ENCODE peak calls at places on chromosomes 12 and 14, in five cellular contexts. W is tibial artery, D is suprapubic skin, O is pancreas, P is cardiac muscle cell. G is an unnamed sample. For H3K4me1, the result is how much of the 10 kb centered on the place peaks cover.

GRCh38 chr12:6215932-6216494 is 15.8 kb downstream of the CD9 start:
- DNase-seq in W (peak), D (peak), O (peak), P (peak), G (no peak)

GRCh38 chr14:23067847-23068791 is 10.8 kb upstream of the CDH24 start:
- DNase-seq in W (no peak), D (no peak), O (no peak), P (no peak), G (peak)

GRCh38 chr12:78229491-78230209 is 399.0 kb downstream of the NAV3 start:
- DNase-seq in W (no peak), D (no peak), O (no peak), P (peak), G (no peak)

GRCh38 chr14:85439696-85440328 is 90.1 kb upstream of the FLRT2 start:
- DNase-seq in W (no peak), D (no peak), O (no peak), P (peak), G (no peak)

GRCh38 chr14:72706485-72706884 is 187.4 kb downstream of the DPF3 start:
- DNase-seq in W (no peak), D (no peak), O (no peak), P (no peak), G (no peak)

GRCh38 chr12:121123488-121123887 is 9.2 kb upstream of the P2RX7 start:
- DNase-seq in W (no peak), D (no peak), O (no peak), P (no peak), G (no peak)

GRCh38 chr12:46770501-46771183 is 55.2 kb downstream of the SLC38A4 start:
- DNase-seq in W (no peak), D (no peak), O (no peak), P (peak), G (no peak)

GRCh38 chr12:132030367-132031038 is 80.8 kb downstream of the EP400 start:
- DNase-seq in W (peak), D (no peak), O (no peak), P (peak), G (no peak)

GRCh38 chr14:68564236-68564825 is 228.5 kb downstream of the ZFP36L1 start:
- DNase-seq in W (no peak), D (peak), O (peak), P (no peak), G (no peak)

GRCh38 chr14:104392001-104392395 is 187.6 kb upstream of the C14orf180 start:
- DNase-seq in W (no peak), D (peak), O (no peak), P (no peak), G (no peak)

GRCh38 chr12:47534695-47535094 is 171.1 kb downstream of the RPAP3 start:
- DNase-seq in W (no peak), D (no peak), O (no peak), P (peak), G (no peak)

DNA sequence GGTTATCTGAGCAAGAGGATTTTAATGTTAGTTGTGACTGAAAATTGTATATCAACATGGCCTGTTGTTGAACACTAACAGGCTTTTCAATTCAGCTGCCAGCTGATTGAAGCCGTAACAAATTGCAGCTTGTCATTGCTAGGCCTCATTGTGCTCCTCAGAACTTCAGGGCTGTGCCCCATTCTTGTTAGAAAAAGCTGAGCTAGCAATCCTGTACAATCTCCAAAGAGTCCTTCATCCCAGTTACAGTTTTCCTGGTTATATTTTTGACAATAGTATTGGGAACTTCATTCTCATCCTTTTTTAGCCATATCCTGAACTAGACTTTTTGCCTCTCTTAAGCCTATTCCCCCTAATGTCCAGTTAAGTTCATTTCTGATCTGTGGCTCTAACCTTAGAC is 564.1 kb upstream of the ATXN7L3B start:
- DNase-seq in W (no peak), D (no peak), O (no peak), P (no peak), G (no peak)
- H3K27ac ChIP-seq in W (no peak), D (no peak), O (no peak), P (peak), G (no peak)

GRCh38 chr12:54412786-54413185 is 6.3 kb downstream of the ITGA5 start:
- DNase-seq in W (peak), D (no peak), O (no peak), P (no peak), G (no peak)

GRCh38 chr12:54411398-54412241 is 7.4 kb downstream of the ITGA5 start:
- DNase-seq in W (peak), D (peak), O (no peak), P (peak), G (no peak)

GRCh38 chr12:54413284-54414190 is 5.5 kb downstream of the ITGA5 start:
- DNase-seq in W (peak), D (peak), O (peak), P (peak), G (no peak)

GRCh38 chr12:54414191-54414525 is 4.9 kb downstream of the ITGA5 start:
- DNase-seq in W (no peak), D (no peak), O (no peak), P (no peak), G (no peak)

GRCh38 chr12:54412348-54412747 is 6.7 kb downstream of the ITGA5 start:
- DNase-seq in W (no peak), D (peak), O (no peak), P (no peak), G (no peak)
- H3K4me1 ChIP-seq in W (half or more), D (half or more), O (under half), P (under half), G (half or more)

DNA sequence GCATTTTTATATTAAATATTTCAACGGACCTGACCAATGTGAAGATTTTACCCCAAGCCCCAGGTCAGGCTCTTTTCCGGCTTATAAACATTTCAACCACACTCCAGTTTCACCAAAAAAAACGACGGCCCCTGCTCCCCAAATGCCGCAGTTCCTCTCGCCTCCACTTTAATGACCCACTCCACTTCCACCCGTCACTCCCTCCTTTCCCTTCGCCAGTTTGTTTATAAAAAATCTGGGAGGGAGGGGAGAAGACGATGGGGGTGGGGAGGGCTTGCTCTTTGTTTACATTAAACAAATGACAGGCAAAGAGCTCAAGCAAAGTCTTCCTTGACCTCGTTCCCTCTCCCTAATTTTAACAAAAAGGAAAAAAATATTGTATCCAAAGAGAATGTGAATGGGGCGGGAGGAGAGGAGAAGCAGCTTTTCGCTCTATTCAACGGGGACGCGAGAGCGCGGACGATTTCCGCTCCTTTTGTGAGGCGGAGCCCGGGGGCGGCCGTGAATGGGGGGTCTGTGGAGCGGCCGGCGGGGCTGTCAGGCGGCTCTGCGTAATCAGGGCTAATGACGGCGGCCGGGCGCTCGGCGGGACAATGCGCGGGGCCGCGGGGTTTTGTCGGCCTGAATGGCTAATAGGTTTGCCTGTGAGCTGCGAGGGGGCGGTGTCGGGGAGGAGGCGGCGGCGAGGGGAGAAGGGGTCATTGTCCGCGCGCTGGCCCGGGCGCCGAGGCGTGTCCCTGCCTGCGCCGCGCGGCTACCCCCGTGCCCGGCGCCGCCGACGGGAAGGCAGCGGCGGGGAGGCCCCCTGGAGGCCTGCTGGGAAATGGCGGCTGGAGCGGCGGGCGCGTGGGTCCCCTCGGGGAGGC is 5.7 kb downstream of the SIX6 start:
- DNase-seq in W (peak), D (no peak), O (peak), P (peak), G (no peak)
- TF ChIP-seq CTCF in W (peak), D (peak), O (no peak), P (peak), G (no peak)

GRCh38 chr12:110656071-110656655 is 32.8 kb downstream of the HVCN1 start:
- DNase-seq in W (no peak), D (no peak), O (no peak), P (no peak), G (no peak)
- H3K27ac ChIP-seq in W (no peak), D (no peak), O (no peak), P (no peak), G (no peak)

GRCh38 chr12:116133609-116134214 is 143.8 kb downstream of the MED13L start:
- DNase-seq in W (no peak), D (no peak), O (no peak), P (peak), G (no peak)
- H3K4me1 ChIP-seq in W (half or more), D (half or more), O (under half), P (under half), G (half or more)

GRCh38 chr12:60106207-60106606 is 510.4 kb downstream of the SLC16A7 start:
- DNase-seq in W (no peak), D (no peak), O (no peak), P (peak), G (no peak)
- TF ChIP-seq CTCF in W (no peak), D (no peak), O (no peak), P (peak), G (no peak)

GRCh38 chr12:89382366-89382765 is 30.1 kb upstream of the DUSP6 start:
- DNase-seq in W (no peak), D (no peak), O (no peak), P (no peak), G (no peak)

GRCh38 chr12:89383235-89384049 is 31.1 kb upstream of the DUSP6 start:
- DNase-seq in W (no peak), D (no peak), O (no peak), P (no peak), G (no peak)

GRCh38 chr12:89384050-89384749 is 31.9 kb upstream of the DUSP6 start:
- DNase-seq in W (peak), D (peak), O (no peak), P (peak), G (no peak)

GRCh38 chr12:89385965-89386537 is 33.8 kb upstream of the DUSP6 start:
- DNase-seq in W (no peak), D (no peak), O (no peak), P (no peak), G (no peak)

DNA sequence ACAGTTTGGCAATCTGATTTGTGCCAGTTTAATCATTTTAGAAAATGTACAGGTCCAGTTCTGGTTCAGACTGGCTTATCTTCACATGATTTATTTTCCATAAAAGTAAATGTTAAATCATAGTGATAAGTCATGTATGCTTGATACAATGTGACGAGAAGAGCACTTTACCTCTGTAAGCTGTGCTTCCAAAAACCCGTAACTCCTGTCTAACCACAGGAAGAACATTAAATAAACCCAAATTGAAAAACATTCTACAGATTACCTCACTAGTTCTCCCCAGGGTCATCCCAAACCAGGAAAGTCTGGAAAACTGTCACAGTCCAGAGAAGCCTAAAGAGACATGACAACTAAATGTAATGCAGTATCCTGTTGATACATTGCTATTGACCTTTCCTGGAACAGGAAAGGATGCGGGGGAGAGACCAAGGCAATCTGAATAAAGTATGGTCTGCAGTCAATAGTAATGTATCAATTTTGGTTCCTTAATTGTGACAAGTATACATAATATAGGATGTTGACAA is 32.5 kb upstream of the DUSP6 start:
- DNase-seq in W (no peak), D (no peak), O (no peak), P (no peak), G (no peak)
- H3K27ac ChIP-seq in W (peak), D (peak), O (peak), P (peak), G (no peak)

G was measured in vagina.